ENCODE peak calls at places on chromosomes 11 and 22, in seven cellular contexts. One of them, this sample, is unnamed. For H3K4me1 and H3K27me3, the result is how much of the 10 kb centered on the place peaks cover.

GRCh38 chr11:6637871-6638270 is 17.7 kb downstream of the DCHS1 start:
- DNase-seq in pancreas: no peak
- DNase-seq in trophoblast cell: no peak
- DNase-seq in tibial artery: peak
- DNase-seq in GM23338: no peak
- DNase-seq in ovary: no peak
- DNase-seq in naive thymus-derived CD4-positive, alpha-beta T cell: no peak
- DNase-seq in this sample: peak

GRCh38 chr22:45998638-45999378 is 21.8 kb upstream of the WNT7B start:
- DNase-seq in pancreas: peak
- DNase-seq in trophoblast cell: no peak
- DNase-seq in tibial artery: no peak
- DNase-seq in GM23338: no peak
- DNase-seq in ovary: no peak
- DNase-seq in naive thymus-derived CD4-positive, alpha-beta T cell: no peak
- DNase-seq in this sample: no peak

GRCh38 chr11:10366568-10367331 is 61.9 kb downstream of the ADM start:
- DNase-seq in pancreas: peak
- DNase-seq in trophoblast cell: peak
- DNase-seq in tibial artery: peak
- DNase-seq in GM23338: peak
- DNase-seq in ovary: peak
- DNase-seq in naive thymus-derived CD4-positive, alpha-beta T cell: peak
- DNase-seq in this sample: peak

GRCh38 chr11:8373519-8374432 is 110.1 kb upstream of the LMO1 start:
- DNase-seq in pancreas: peak
- DNase-seq in trophoblast cell: no peak
- DNase-seq in tibial artery: no peak
- DNase-seq in GM23338: no peak
- DNase-seq in ovary: no peak
- DNase-seq in naive thymus-derived CD4-positive, alpha-beta T cell: no peak
- DNase-seq in this sample: no peak

GRCh38 chr22:38177044-38177443 is 4.6 kb downstream of the PLA2G6 start:
- DNase-seq in pancreas: peak
- DNase-seq in trophoblast cell: no peak
- DNase-seq in tibial artery: no peak
- DNase-seq in GM23338: no peak
- DNase-seq in ovary: no peak
- DNase-seq in naive thymus-derived CD4-positive, alpha-beta T cell: no peak
- DNase-seq in this sample: no peak

GRCh38 chr11:67564230-67564629 is 19.4 kb upstream of the GSTP1 start:
- DNase-seq in pancreas: no peak
- DNase-seq in trophoblast cell: no peak
- DNase-seq in tibial artery: no peak
- DNase-seq in GM23338: no peak
- DNase-seq in ovary: no peak
- DNase-seq in naive thymus-derived CD4-positive, alpha-beta T cell: no peak
- DNase-seq in this sample: no peak

GRCh38 chr11:22522225-22522624 is 103.4 kb downstream of the FANCF start:
- DNase-seq in pancreas: no peak
- DNase-seq in trophoblast cell: no peak
- DNase-seq in tibial artery: no peak
- DNase-seq in GM23338: no peak
- DNase-seq in ovary: no peak
- DNase-seq in naive thymus-derived CD4-positive, alpha-beta T cell: no peak
- DNase-seq in this sample: no peak

GRCh38 chr22:47138898-47139789 is 376.7 kb downstream of the TBC1D22A start:
- DNase-seq in pancreas: no peak
- DNase-seq in trophoblast cell: no peak
- DNase-seq in tibial artery: no peak
- DNase-seq in GM23338: no peak
- DNase-seq in ovary: no peak
- DNase-seq in naive thymus-derived CD4-positive, alpha-beta T cell: no peak
- DNase-seq in this sample: no peak

GRCh38 chr11:27963370-27963769 is 144.6 kb downstream of the KIF18A start:
- DNase-seq in pancreas: no peak
- DNase-seq in trophoblast cell: no peak
- DNase-seq in tibial artery: no peak
- DNase-seq in GM23338: no peak
- DNase-seq in ovary: no peak
- DNase-seq in naive thymus-derived CD4-positive, alpha-beta T cell: no peak
- DNase-seq in this sample: no peak

GRCh38 chr22:19766235-19766505 is 5.6 kb downstream of the TBX1 start:
- DNase-seq in pancreas: no peak
- DNase-seq in trophoblast cell: peak
- DNase-seq in tibial artery: no peak
- DNase-seq in GM23338: peak
- DNase-seq in ovary: no peak
- DNase-seq in naive thymus-derived CD4-positive, alpha-beta T cell: no peak
- DNase-seq in this sample: no peak

GRCh38 chr11:27385245-27385644 is 22.2 kb upstream of the CCDC34 start:
- DNase-seq in pancreas: no peak
- DNase-seq in trophoblast cell: no peak
- DNase-seq in tibial artery: peak
- DNase-seq in GM23338: no peak
- DNase-seq in ovary: no peak
- DNase-seq in naive thymus-derived CD4-positive, alpha-beta T cell: no peak
- DNase-seq in this sample: no peak

GRCh38 chr22:39496131-39496838 is 5.8 kb upstream of the MIEF1 start:
- DNase-seq in pancreas: peak
- DNase-seq in trophoblast cell: peak
- DNase-seq in tibial artery: peak
- DNase-seq in GM23338: peak
- DNase-seq in ovary: peak
- DNase-seq in naive thymus-derived CD4-positive, alpha-beta T cell: peak
- DNase-seq in this sample: peak

GRCh38 chr11:89436071-89436470 is 55.1 kb downstream of the NOX4 start:
- DNase-seq in pancreas: no peak
- DNase-seq in trophoblast cell: no peak
- DNase-seq in tibial artery: no peak
- DNase-seq in GM23338: no peak
- DNase-seq in ovary: no peak
- DNase-seq in naive thymus-derived CD4-positive, alpha-beta T cell: no peak
- DNase-seq in this sample: no peak

GRCh38 chr11:48066881-48067800 is 86.8 kb downstream of the PTPRJ start:
- DNase-seq in pancreas: no peak
- DNase-seq in trophoblast cell: no peak
- DNase-seq in tibial artery: no peak
- DNase-seq in GM23338: no peak
- DNase-seq in ovary: no peak
- DNase-seq in naive thymus-derived CD4-positive, alpha-beta T cell: no peak
- DNase-seq in this sample: no peak

GRCh38 chr11:111097191-111097590 is 148.3 kb upstream of the POU2AF2 start:
- DNase-seq in pancreas: no peak
- DNase-seq in trophoblast cell: peak
- DNase-seq in tibial artery: peak
- DNase-seq in GM23338: peak
- DNase-seq in ovary: peak
- DNase-seq in naive thymus-derived CD4-positive, alpha-beta T cell: no peak
- DNase-seq in this sample: peak

GRCh38 chr11:117413616-117414015 is 86.0 kb downstream of the CEP164 start:
- DNase-seq in pancreas: peak
- DNase-seq in trophoblast cell: no peak
- DNase-seq in tibial artery: no peak
- DNase-seq in GM23338: no peak
- DNase-seq in ovary: no peak
- DNase-seq in naive thymus-derived CD4-positive, alpha-beta T cell: no peak
- DNase-seq in this sample: no peak

GRCh38 chr11:70826950-70827349 is 425.4 kb downstream of the SHANK2 start:
- DNase-seq in pancreas: no peak
- DNase-seq in trophoblast cell: no peak
- DNase-seq in tibial artery: no peak
- DNase-seq in GM23338: no peak
- DNase-seq in ovary: no peak
- DNase-seq in naive thymus-derived CD4-positive, alpha-beta T cell: no peak
- DNase-seq in this sample: no peak

DNA sequence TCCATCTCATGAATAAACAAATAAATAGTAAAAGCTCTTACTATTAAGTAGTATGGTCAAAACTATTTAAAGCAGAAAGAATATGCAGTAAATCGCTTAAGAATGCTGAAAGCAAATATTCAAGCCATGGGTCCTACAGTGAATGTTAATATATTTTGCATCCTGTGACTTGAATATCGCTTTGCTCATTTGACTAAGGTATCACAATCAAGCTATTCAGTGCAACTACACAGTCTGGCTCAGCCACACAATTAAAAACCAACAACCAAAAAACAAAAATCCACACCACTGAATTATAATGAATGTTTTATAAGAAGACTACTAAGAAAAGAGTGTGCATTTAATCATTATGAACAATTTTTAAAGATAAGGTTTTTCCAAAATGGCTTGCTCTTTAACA is 45.3 kb downstream of the RAB6A start:
- DNase-seq in pancreas: no peak
- DNase-seq in trophoblast cell: no peak
- DNase-seq in tibial artery: no peak
- DNase-seq in GM23338: no peak
- DNase-seq in ovary: no peak
- DNase-seq in naive thymus-derived CD4-positive, alpha-beta T cell: no peak
- DNase-seq in this sample: no peak
- H3K27ac ChIP-seq in pancreas: no peak
- H3K27ac ChIP-seq in trophoblast cell: no peak
- H3K27ac ChIP-seq in tibial artery: no peak
- H3K27ac ChIP-seq in GM23338: no peak
- H3K27ac ChIP-seq in ovary: no peak
- H3K27ac ChIP-seq in naive thymus-derived CD4-positive, alpha-beta T cell: no peak
- H3K27ac ChIP-seq in this sample: no peak

GRCh38 chr11:1836011-1836945 is 1.5 kb downstream of the SYT8 start:
- DNase-seq in pancreas: peak
- DNase-seq in trophoblast cell: no peak
- DNase-seq in tibial artery: no peak
- DNase-seq in GM23338: no peak
- DNase-seq in ovary: no peak
- DNase-seq in naive thymus-derived CD4-positive, alpha-beta T cell: no peak
- DNase-seq in this sample: no peak
- H3K4me1 ChIP-seq in pancreas: half or more
- H3K4me1 ChIP-seq in trophoblast cell: under half
- H3K4me1 ChIP-seq in tibial artery: under half
- H3K4me1 ChIP-seq in GM23338: under half
- H3K4me1 ChIP-seq in ovary: under half
- H3K4me1 ChIP-seq in naive thymus-derived CD4-positive, alpha-beta T cell: under half
- H3K4me1 ChIP-seq in this sample: under half

GRCh38 chr11:32426819-32427615 is 8.3 kb downstream of the WT1 start:
- DNase-seq in pancreas: no peak
- DNase-seq in trophoblast cell: no peak
- DNase-seq in tibial artery: no peak
- DNase-seq in GM23338: peak
- DNase-seq in ovary: peak
- DNase-seq in naive thymus-derived CD4-positive, alpha-beta T cell: no peak
- DNase-seq in this sample: peak
- H3K27me3 ChIP-seq in pancreas: under half
- H3K27me3 ChIP-seq in trophoblast cell: half or more
- H3K27me3 ChIP-seq in tibial artery: half or more
- H3K27me3 ChIP-seq in GM23338: half or more
- H3K27me3 ChIP-seq in ovary: under half
- H3K27me3 ChIP-seq in naive thymus-derived CD4-positive, alpha-beta T cell: under half
- H3K27me3 ChIP-seq in this sample: under half

GRCh38 chr22:40660725-40661124 is 18.6 kb upstream of the MCHR1 start:
- DNase-seq in pancreas: no peak
- DNase-seq in trophoblast cell: no peak
- DNase-seq in tibial artery: no peak
- DNase-seq in GM23338: no peak
- DNase-seq in ovary: no peak
- DNase-seq in naive thymus-derived CD4-positive, alpha-beta T cell: no peak
- DNase-seq in this sample: no peak

GRCh38 chr22:40661661-40662060 is 17.6 kb upstream of the MCHR1 start:
- DNase-seq in pancreas: no peak
- DNase-seq in trophoblast cell: no peak
- DNase-seq in tibial artery: no peak
- DNase-seq in GM23338: no peak
- DNase-seq in ovary: no peak
- DNase-seq in naive thymus-derived CD4-positive, alpha-beta T cell: no peak
- DNase-seq in this sample: no peak

GRCh38 chr22:40668611-40669390 is 10.5 kb upstream of the MCHR1 start:
- DNase-seq in pancreas: no peak
- DNase-seq in trophoblast cell: peak
- DNase-seq in tibial artery: no peak
- DNase-seq in GM23338: peak
- DNase-seq in ovary: no peak
- DNase-seq in naive thymus-derived CD4-positive, alpha-beta T cell: no peak
- DNase-seq in this sample: no peak

GRCh38 chr22:40666151-40666848 is 13.0 kb upstream of the MCHR1 start:
- DNase-seq in pancreas: no peak
- DNase-seq in trophoblast cell: no peak
- DNase-seq in tibial artery: peak
- DNase-seq in GM23338: no peak
- DNase-seq in ovary: peak
- DNase-seq in naive thymus-derived CD4-positive, alpha-beta T cell: no peak
- DNase-seq in this sample: peak

GRCh38 chr22:40665312-40665711 is 14.0 kb upstream of the MCHR1 start:
- DNase-seq in pancreas: no peak
- DNase-seq in trophoblast cell: no peak
- DNase-seq in tibial artery: peak
- DNase-seq in GM23338: no peak
- DNase-seq in ovary: peak
- DNase-seq in naive thymus-derived CD4-positive, alpha-beta T cell: no peak
- DNase-seq in this sample: peak
- H3K27ac ChIP-seq in pancreas: no peak
- H3K27ac ChIP-seq in trophoblast cell: no peak
- H3K27ac ChIP-seq in tibial artery: peak
- H3K27ac ChIP-seq in GM23338: no peak
- H3K27ac ChIP-seq in ovary: peak
- H3K27ac ChIP-seq in naive thymus-derived CD4-positive, alpha-beta T cell: no peak
- H3K27ac ChIP-seq in this sample: peak

This sample was measured in uterus.